ENCODE peak calls at places on chromosomes 3 and 15, in ten cellular contexts. V is NCI-H2227 treated with DMSO at 0.1 percent for 48 hours; W is SW 1271; S is caudate nucleus; Z is activated T-helper 1 cell treated with anti-CD3 and anti-CD28 coated beads, Interleukin-2, amount 50 U/mL, for 16 hours; E is hippocampal formation; J is NCI-H2029; I is heart right ventricle; P is NCI-H460; Q is activated CD4-positive, alpha-beta T cell treated with anti-CD3 and anti-CD28 coated beads for 24 hours. D is an unnamed sample.
A peak's percentile ranks its signal among the peaks of the same experiment; 100 is the strongest.

GRCh38 chr15:40398413-40398873 is 7.2 kb upstream of the IVD start:
- DNase-seq in P (no peak), V (no peak), E (peak; percentile 32), I (no peak), S (no peak), J (no peak), Z (no peak), W (no peak), Q (no peak), D (no peak)

GRCh38 chr3:46943237-46944187 is 33.0 kb downstream of the CCDC12 start:
- DNase-seq in I (no peak), Q (no peak), W (no peak), E (no peak), J (peak; percentile 44), S (no peak), Z (no peak), V (no peak), P (no peak), D (peak; percentile 78)

GRCh38 chr15:66943456-66944095 is 121.8 kb upstream of the SMAD3 start:
- DNase-seq in V (no peak), Z (no peak), Q (no peak), E (no peak), I (no peak), P (peak; percentile 25), J (no peak), S (no peak), W (no peak), D (no peak)

GRCh38 chr3:79515072-79515471 is 252.7 kb downstream of the ROBO1 start:
- DNase-seq in W (no peak), E (peak; percentile 69), Z (no peak), V (peak; percentile 12), J (no peak), P (no peak), S (no peak), I (no peak), Q (no peak), D (peak; percentile 47)

GRCh38 chr15:39501366-39501765 is 79.5 kb upstream of the THBS1 start:
- DNase-seq in Q (no peak), P (no peak), Z (no peak), I (no peak), S (no peak), W (no peak), J (no peak), V (no peak), E (no peak), D (peak; percentile 17)

GRCh38 chr3:54630111-54630623 is 297.7 kb downstream of the LRTM1 start:
- DNase-seq in Z (no peak), I (no peak), E (no peak), P (no peak), V (no peak), S (no peak), Q (no peak), J (no peak), W (no peak), D (no peak)

GRCh38 chr15:98076021-98076816 is 115.7 kb downstream of the ARRDC4 start:
- DNase-seq in I (peak; percentile 36), W (no peak), P (no peak), S (no peak), V (no peak), E (no peak), Z (no peak), J (no peak), Q (no peak), D (no peak)

GRCh38 chr3:29319262-29319661 is 38.4 kb downstream of the RBMS3 start:
- DNase-seq in I (no peak), S (no peak), W (no peak), E (no peak), Q (no peak), V (no peak), Z (no peak), P (no peak), J (no peak), D (no peak)

GRCh38 chr15:40256642-40257235 is 17.9 kb downstream of the PAK6 start:
- DNase-seq in Z (no peak), W (no peak), Q (no peak), V (no peak), P (no peak), S (no peak), J (no peak), E (no peak), I (no peak), D (peak; percentile 17)

GRCh38 chr3:153087595-153088566 is 74.1 kb upstream of the RAP2B start:
- DNase-seq in S (no peak), V (no peak), P (no peak), Z (no peak), W (no peak), I (peak; percentile 22), Q (no peak), E (no peak), J (no peak), D (no peak)

GRCh38 chr3:63753567-63753966 is 65.5 kb upstream of the C3orf49 start:
- DNase-seq in I (no peak), J (no peak), W (no peak), Z (no peak), S (no peak), Q (no peak), E (no peak), V (no peak), P (peak; percentile 8), D (peak; percentile 4)

GRCh38 chr15:70513818-70514217 is 249.5 kb downstream of the UACA start:
- DNase-seq in E (no peak), P (no peak), W (no peak), I (no peak), Z (no peak), S (no peak), J (no peak), Q (no peak), V (no peak), D (no peak)

GRCh38 chr15:41894791-41895463 is 1.1 kb upstream of the SPTBN5 start:
- DNase-seq in J (peak; percentile 49), P (no peak), E (no peak), V (no peak), I (peak; percentile 82), S (no peak), Z (peak; percentile 82), W (no peak), Q (peak; percentile 50), D (peak; percentile 20)

GRCh38 chr3:183123891-183124290 is 24.6 kb upstream of the MCCC1 start:
- DNase-seq in J (no peak), I (no peak), Q (no peak), P (no peak), S (no peak), W (no peak), E (no peak), V (no peak), Z (no peak), D (peak; percentile 79)

D was measured in dermis microvascular lymphatic vessel endothelial cell.